ENCODE peak calls at places on chromosomes 4 and X, in ten cellular contexts. O, Q, G, E, U, Z, I, X, Y and L are unnamed samples.

GRCh38 chr4:184697956-184698355 is 35.9 kb downstream of the CENPU start:
- DNase-seq in O (no peak), Q (no peak), G (no peak), E (no peak), U (no peak), Z (no peak), I (no peak), X (no peak), Y (no peak), L (no peak)

GRCh38 chr4:118280501-118281218 is 72.1 kb downstream of the PRSS12 start:
- DNase-seq in O (peak; percentile 84), Q (peak; percentile 48), G (peak; percentile 53), E (peak; percentile 60), U (no peak), Z (no peak), I (peak; percentile 59), X (no peak), Y (peak; percentile 57), L (no peak)

GRCh38 chr4:91963489-91963888 is 340.3 kb upstream of the GRID2 start:
- DNase-seq in O (no peak), Q (peak; percentile 16), G (no peak), E (peak; percentile 45), U (no peak), Z (no peak), I (peak; percentile 0), X (no peak), Y (no peak), L (no peak)

GRCh38 chr4:151407466-151408379 is 1.3 kb upstream of the FHIP1A start:
- DNase-seq in O (peak; percentile 86), Q (no peak), G (peak; percentile 29), E (peak; percentile 37), U (no peak), Z (no peak), I (no peak), X (peak; percentile 16), Y (no peak), L (no peak)

GRCh38 chrX:11558972-11559371 is 106.7 kb downstream of the ARHGAP6 start:
- DNase-seq in O (peak; percentile 46), Q (no peak), G (peak; percentile 11), E (peak; percentile 40), U (no peak), Z (no peak), I (no peak), X (no peak), Y (peak; percentile 36), L (no peak)

GRCh38 chrX:125205918-125206665 is 113.6 kb upstream of the TEX13C start:
- DNase-seq in O (no peak), Q (no peak), G (peak; percentile 22), E (peak; percentile 30), U (no peak), Z (peak; percentile 61), I (no peak), X (peak; percentile 12), Y (peak; percentile 45), L (no peak)

GRCh38 chrX:152878976-152879755 is 18.7 kb upstream of the ZNF185 start:
- DNase-seq in O (no peak), Q (no peak), G (no peak), E (no peak), U (no peak), Z (no peak), I (no peak), X (no peak), Y (no peak), L (peak; percentile 46)

GRCh38 chrX:25049347-25049746 is 33.6 kb upstream of the ARX start:
- DNase-seq in O (peak; percentile 34), Q (no peak), G (no peak), E (no peak), U (no peak), Z (no peak), I (no peak), X (no peak), Y (no peak), L (no peak)

GRCh38 chr4:182808673-182809416 is 108.3 kb downstream of the DCTD start:
- DNase-seq in O (peak; percentile 87), Q (no peak), G (no peak), E (peak; percentile 83), U (no peak), Z (no peak), I (no peak), X (no peak), Y (no peak), L (no peak)

GRCh38 chr4:39469429-39470077 is 10.7 kb downstream of the LIAS start:
- DNase-seq in O (peak; percentile 91), Q (peak; percentile 55), G (peak; percentile 41), E (peak; percentile 85), U (peak; percentile 26), Z (peak; percentile 71), I (peak; percentile 64), X (no peak), Y (peak; percentile 42), L (no peak)

GRCh38 chr4:157220026-157220881 is at the start of gene GRIA2:
- DNase-seq in O (peak; percentile 1), Q (no peak), G (peak; percentile 88), E (no peak), U (no peak), Z (peak; percentile 72), I (no peak), X (no peak), Y (peak; percentile 58), L (peak; percentile 75)

GRCh38 chr4:5528108-5528507 is 180.3 kb downstream of the EVC2 start:
- DNase-seq in O (no peak), Q (no peak), G (no peak), E (no peak), U (no peak), Z (no peak), I (no peak), X (no peak), Y (no peak), L (no peak)

GRCh38 chrX:110407910-110408545 is 49.4 kb downstream of the RTL9 start:
- DNase-seq in O (peak; percentile 60), Q (no peak), G (peak; percentile 70), E (peak; percentile 84), U (no peak), Z (no peak), I (no peak), X (no peak), Y (peak; percentile 18), L (no peak)
- TF ChIP-seq CTCF in O (peak; percentile 49), Q (peak; percentile 69), G (peak; percentile 75), E (peak; percentile 78), U (peak; percentile 56), Z (peak; percentile 57), I (peak; percentile 68), X (peak; percentile 71), Y (peak; percentile 73), L (peak; percentile 60)

DNA sequence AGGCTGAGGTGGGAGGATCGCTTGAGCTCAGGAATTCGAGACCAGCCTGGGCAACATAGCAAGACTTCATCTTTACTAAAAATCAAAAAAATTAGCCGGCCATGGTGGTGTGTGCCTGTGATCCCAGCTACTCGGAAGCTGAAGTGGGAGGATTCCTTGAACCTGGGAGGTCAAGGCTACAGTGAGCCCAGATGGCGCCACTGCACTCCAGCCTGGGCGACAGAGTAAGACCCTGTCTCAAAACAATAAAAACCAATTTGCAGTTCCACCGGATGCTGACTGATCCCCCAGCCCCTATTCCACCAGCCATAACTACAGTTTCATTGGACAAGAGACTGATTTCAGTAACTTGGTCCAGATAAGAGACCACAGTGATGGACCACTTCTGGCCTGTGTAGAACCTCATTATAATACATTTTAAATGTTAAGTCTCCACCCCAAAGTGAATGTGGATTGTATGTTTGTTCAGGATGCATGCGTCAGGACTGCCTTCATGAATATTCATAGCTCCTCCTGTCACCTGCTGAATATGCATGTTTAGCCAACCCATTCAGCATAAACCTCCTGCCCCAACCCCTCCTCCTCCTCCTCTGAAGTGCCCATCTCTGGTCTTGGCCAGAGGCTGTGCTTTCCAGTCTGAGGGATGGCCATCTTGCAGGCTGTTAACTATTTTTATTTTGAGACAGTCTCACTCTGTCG is 2.3 kb upstream of the SLBP start:
- DNase-seq in O (peak; percentile 32), Q (no peak), G (no peak), E (peak; percentile 41), U (no peak), Z (no peak), I (no peak), X (no peak), Y (no peak), L (no peak)
- TF ChIP-seq CTCF in O (peak; percentile 13), Q (no peak), G (no peak), E (no peak), U (no peak), Z (no peak), I (no peak), X (no peak), Y (no peak), L (no peak)

GRCh38 chr4:8690216-8690786 is 97.7 kb downstream of the CPZ start:
- DNase-seq in O (no peak), Q (no peak), G (no peak), E (no peak), U (no peak), Z (peak; percentile 50), I (no peak), X (no peak), Y (no peak), L (peak; percentile 65)
- TF ChIP-seq CTCF in O (no peak), Q (no peak), G (no peak), E (no peak), U (no peak), Z (no peak), I (no peak), X (no peak), Y (no peak), L (no peak)

DNA sequence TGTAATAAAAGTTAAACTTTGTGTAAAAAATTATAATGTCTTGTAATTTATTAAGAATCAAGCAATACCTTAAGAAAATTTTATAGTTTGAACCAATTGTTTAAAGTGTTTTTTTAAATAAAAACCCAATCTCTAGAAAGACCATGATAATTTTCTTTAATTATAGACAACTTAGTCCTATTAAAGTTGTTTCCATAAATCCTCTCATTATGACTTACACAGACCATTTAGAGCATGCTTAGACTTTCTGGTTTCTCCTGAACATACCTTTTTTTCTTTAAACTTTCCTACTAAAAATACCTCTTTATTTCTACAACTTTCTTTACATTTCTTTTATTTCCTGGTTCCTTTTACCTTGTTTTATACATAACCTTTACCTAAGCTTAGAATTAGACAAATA is 837.4 kb downstream of the PCDH19 start:
- DNase-seq in O (no peak), Q (no peak), G (no peak), E (no peak), U (no peak), Z (no peak), I (no peak), X (no peak), Y (no peak), L (no peak)
- TF ChIP-seq CTCF in O (no peak), Q (no peak), G (no peak), E (no peak), U (no peak), Z (no peak), I (no peak), X (no peak), Y (no peak), L (no peak)